ENCODE peak calls at places on chromosome 20, in nine cellular contexts. J is astrocyte, K is C1 segment of cervical spinal cord, D is caudate nucleus, I is K562, X is T1000, B is dorsolateral prefrontal cortex, M is ACHN, O is GM06990. V is an unnamed sample.
A peak's percentile ranks its signal among the peaks of the same experiment; 100 is the strongest.

GRCh38 chr20:61908057-61909026 is 157.3 kb downstream of the TAF4 start:
- DNase-seq in J (no peak), K (no peak), D (no peak), I (no peak), X (no peak), B (no peak), M (no peak), O (no peak), V (no peak)

GRCh38 chr20:43309266-43309665 is 119.6 kb upstream of the PTPRT start:
- DNase-seq in J (no peak), K (no peak), D (no peak), I (no peak), X (no peak), B (no peak), M (no peak), O (no peak), V (no peak)

GRCh38 chr20:41094656-41095055 is 42.7 kb upstream of the PLCG1 start:
- DNase-seq in J (peak; percentile 19), K (no peak), D (peak; percentile 29), I (no peak), X (no peak), B (no peak), M (no peak), O (no peak), V (no peak)

GRCh38 chr20:44635877-44636276 is 15.6 kb downstream of the ADA start:
- DNase-seq in J (no peak), K (no peak), D (no peak), I (no peak), X (no peak), B (no peak), M (no peak), O (no peak), V (no peak)

GRCh38 chr20:46160661-46161060 is 42.5 kb downstream of the CD40 start:
- DNase-seq in J (no peak), K (no peak), D (no peak), I (no peak), X (no peak), B (no peak), M (no peak), O (no peak), V (no peak)

GRCh38 chr20:4135385-4136077 is 120.2 kb upstream of the RNF24 start:
- DNase-seq in J (peak; percentile 98), K (no peak), D (peak; percentile 52), I (peak; percentile 37), X (peak; percentile 84), B (peak; percentile 55), M (peak; percentile 97), O (no peak), V (no peak)

GRCh38 chr20:46308258-46309157 is at the start of gene CDH22:
- DNase-seq in J (peak; percentile 18), K (peak; percentile 49), D (peak; percentile 61), I (peak; percentile 75), X (no peak), B (peak; percentile 66), M (peak; percentile 37), O (peak; percentile 29), V (peak; percentile 49)

GRCh38 chr20:41393705-41394066 is 27.1 kb upstream of the EMILIN3 start:
- DNase-seq in J (no peak), K (no peak), D (peak; percentile 64), I (no peak), X (no peak), B (peak; percentile 77), M (no peak), O (no peak), V (no peak)

GRCh38 chr20:61191096-61191495 is 61.0 kb upstream of the CDH4 start:
- DNase-seq in J (no peak), K (no peak), D (no peak), I (no peak), X (no peak), B (no peak), M (no peak), O (no peak), V (no peak)

GRCh38 chr20:48679603-48680002 is 148.2 kb downstream of the PREX1 start:
- DNase-seq in J (no peak), K (no peak), D (no peak), I (peak; percentile 95), X (no peak), B (no peak), M (no peak), O (peak; percentile 49), V (no peak)

GRCh38 chr20:44052166-44052565 is 134.8 kb downstream of the JPH2 start:
- DNase-seq in J (no peak), K (no peak), D (no peak), I (no peak), X (no peak), B (no peak), M (no peak), O (no peak), V (no peak)

V was measured in anterior cingulate cortex.